ENCODE peak calls at places on chromosomes 5 and 9, in five cellular contexts. X is kidney tubule cell; E is NCI-H82; J is astrocyte of the cerebellum; O is stimulated activated CD8-positive, alpha-beta memory T cell treated with anti-CD3 and anti-CD28 coated beads, Interleukin-4, amount 100 ng/mL, for 24 hours. N is an unnamed sample.

GRCh38 chr5:5145651-5146529 is 5.8 kb downstream of the ADAMTS16 start:
- DNase-seq in J (no peak), E (no peak), O (no peak), X (peak; percentile 50), N (peak; percentile 93)

GRCh38 chr5:38603691-38604090 is 47.2 kb upstream of the LIFR start:
- DNase-seq in J (no peak), E (no peak), X (peak; percentile 67), O (no peak), N (peak; percentile 77)

GRCh38 chr5:150313921-150314716 is 11.4 kb upstream of the ARSI start:
- DNase-seq in X (peak; percentile 33), J (no peak), O (no peak), E (no peak), N (no peak)

GRCh38 chr9:94901019-94901363 is 174.5 kb downstream of the AOPEP start:
- DNase-seq in J (no peak), O (no peak), E (no peak), X (no peak), N (no peak)

GRCh38 chr5:11719888-11720481 is 184.3 kb downstream of the CTNND2 start:
- DNase-seq in O (no peak), E (peak; percentile 66), X (peak; percentile 32), J (peak; percentile 18), N (no peak)

GRCh38 chr9:124426361-124426760 is 11.1 kb upstream of the PSMB7 start:
- DNase-seq in E (no peak), J (no peak), X (no peak), O (no peak), N (no peak)

GRCh38 chr5:110852053-110852452 is 113.2 kb downstream of the SLC25A46 start:
- DNase-seq in J (no peak), O (no peak), E (no peak), X (peak; percentile 8), N (no peak)

GRCh38 chr9:32264171-32264862 is 120.1 kb upstream of the ACO1 start:
- DNase-seq in X (peak; percentile 62), E (peak; percentile 24), J (no peak), O (no peak), N (no peak)

GRCh38 chr5:149317281-149318048 is 27.8 kb upstream of the GRPEL2 start:
- DNase-seq in E (peak; percentile 51), X (peak; percentile 49), J (peak; percentile 22), O (no peak), N (peak; percentile 56)

GRCh38 chr9:106864533-106865143 is 1.7 kb downstream of the ZNF462 start:
- DNase-seq in X (peak; percentile 64), J (no peak), E (peak; percentile 41), O (no peak), N (peak; percentile 47)

GRCh38 chr5:93721511-93721910 is 19.9 kb downstream of the POU5F2 start:
- DNase-seq in J (no peak), O (no peak), X (no peak), E (no peak), N (no peak)

GRCh38 chr9:71368157-71368556 is 246.7 kb upstream of the TRPM3 start:
- DNase-seq in E (no peak), X (no peak), J (no peak), O (no peak), N (no peak)

GRCh38 chr9:17330097-17330496 is 195.3 kb downstream of the CNTLN start:
- DNase-seq in E (no peak), J (no peak), X (no peak), O (no peak), N (peak; percentile 2)

GRCh38 chr9:91037511-91038482 is 236.2 kb downstream of the SYK start:
- DNase-seq in J (peak; percentile 56), E (no peak), X (peak; percentile 87), O (no peak), N (peak; percentile 92)

GRCh38 chr9:123329329-123329955 is 26.6 kb upstream of the CRB2 start:
- DNase-seq in X (peak; percentile 87), O (no peak), J (no peak), E (no peak), N (peak; percentile 36)

GRCh38 chr9:78860806-78861475 is 564.0 kb downstream of the PSAT1 start:
- DNase-seq in E (no peak), X (peak; percentile 65), J (peak; percentile 34), O (no peak), N (peak; percentile 88)

GRCh38 chr5:112097768-112098167 is 321.3 kb downstream of the EPB41L4A start:
- DNase-seq in O (no peak), J (no peak), E (no peak), X (no peak), N (no peak)

GRCh38 chr9:22216730-22217160 is 207.6 kb upstream of the CDKN2B start:
- DNase-seq in E (peak; percentile 16), X (peak; percentile 49), J (no peak), O (no peak), N (peak; percentile 85)

GRCh38 chr9:119009253-119009652 is 360.0 kb downstream of the BRINP1 start:
- DNase-seq in J (no peak), X (peak; percentile 95), O (no peak), E (peak; percentile 9), N (peak; percentile 53)

GRCh38 chr9:21326526-21327139 is 8.6 kb downstream of the KLHL9 start:
- DNase-seq in E (peak; percentile 60), X (peak; percentile 61), O (no peak), J (peak; percentile 35), N (peak; percentile 44)

GRCh38 chr5:74372502-74373445 is 267.8 kb downstream of the ENC1 start:
- DNase-seq in J (no peak), X (no peak), O (no peak), E (no peak), N (no peak)

GRCh38 chr9:37908698-37909186 is 4.8 kb upstream of the SLC25A51 start:
- DNase-seq in J (no peak), O (no peak), X (peak; percentile 44), E (no peak), N (peak; percentile 15)

GRCh38 chr5:145833616-145834200 is 1.4 kb downstream of the PRELID2 start:
- DNase-seq in O (no peak), X (no peak), J (no peak), E (no peak), N (no peak)

GRCh38 chr5:42403236-42403635 is 20.0 kb upstream of the GHR start:
- DNase-seq in X (no peak), E (no peak), O (no peak), J (no peak), N (no peak)

GRCh38 chr5:25713259-25713658 is 1068.5 kb upstream of the CDH10 start:
- DNase-seq in X (no peak), J (no peak), E (peak; percentile 16), O (no peak), N (no peak)

GRCh38 chr5:29367176-29367833 is 1826.2 kb upstream of the CDH6 start:
- DNase-seq in J (no peak), E (peak; percentile 8), O (no peak), X (no peak), N (no peak)

GRCh38 chr5:177132504-177133118 is 962 bp upstream of the NSD1 start:
- DNase-seq in X (no peak), E (no peak), O (no peak), J (no peak), N (peak; percentile 10)

GRCh38 chr9:130847306-130848217 is 12.5 kb downstream of the ABL1 start:
- DNase-seq in E (no peak), O (no peak), J (peak; percentile 100), X (peak; percentile 98), N (peak; percentile 98)

GRCh38 chr9:121935744-121936143 is 157.4 kb downstream of the TTLL11 start:
- DNase-seq in E (no peak), J (no peak), X (no peak), O (no peak), N (no peak)

GRCh38 chr5:180299526-180299925 is 7.6 kb upstream of the MAPK9 start:
- DNase-seq in X (no peak), O (no peak), E (no peak), J (no peak), N (no peak)

GRCh38 chr5:32628049-32628803 is 42.9 kb downstream of the SUB1 start:
- DNase-seq in O (no peak), J (no peak), E (no peak), X (peak; percentile 62), N (no peak)

GRCh38 chr5:52859619-52860018 is 71.9 kb downstream of the ITGA1 start:
- DNase-seq in X (peak; percentile 60), O (no peak), E (no peak), J (peak; percentile 49), N (peak; percentile 85)

GRCh38 chr5:128093368-128093767 is 9.8 kb downstream of the SLC12A2 start:
- DNase-seq in J (no peak), E (no peak), O (no peak), X (no peak), N (peak; percentile 12)

GRCh38 chr5:38039826-38040225 is 200.0 kb upstream of the GDNF start:
- DNase-seq in O (no peak), E (no peak), X (no peak), J (no peak), N (no peak)

GRCh38 chr5:38556115-38556598 is 289 bp downstream of the LIFR start:
- DNase-seq in X (no peak), O (no peak), J (no peak), E (no peak), N (no peak)

GRCh38 chr9:70113403-70114022 is 69.9 kb downstream of the MAMDC2 start:
- DNase-seq in O (peak; percentile 2), X (peak; percentile 55), J (peak; percentile 48), E (peak; percentile 78), N (peak; percentile 66)

GRCh38 chr5:71973563-71973962 is 133.7 kb upstream of the MAP1B start:
- DNase-seq in O (no peak), J (no peak), X (no peak), E (no peak), N (no peak)

N was measured in EL.